ENCODE peak calls at places on chromosomes 5 and 9, in eight cellular contexts. V is iPS DF 6.9, O is aorta, F is NCI-H1694 treated with DMSO at 0.1 percent for 48 hours, L is adrenal gland, R is cardiac muscle cell, S is glomerular endothelial cell, C is NCI-H2107. T is an unnamed sample.

GRCh38 chr5:36606052-36606436 is 362 bp upstream of the SLC1A3 start:
- DNase-seq in V (no peak), O (no peak), F (no peak), L (no peak), R (no peak), S (no peak), C (no peak), T (no peak)

GRCh38 chr5:32388429-32389111 is 56.0 kb downstream of the ZFR start:
- DNase-seq in V (no peak), O (no peak), F (no peak), L (no peak), R (peak), S (no peak), C (no peak), T (no peak)

GRCh38 chr9:14692918-14693861 is at the start of gene ZDHHC21:
- DNase-seq in V (no peak), O (peak), F (peak), L (peak), R (peak), S (no peak), C (peak), T (peak)

GRCh38 chr5:149796836-149797235 is 66.7 kb downstream of the PPARGC1B start:
- DNase-seq in V (no peak), O (peak), F (no peak), L (no peak), R (no peak), S (no peak), C (no peak), T (no peak)

GRCh38 chr9:106954562-106954961 is 91.6 kb downstream of the ZNF462 start:
- DNase-seq in V (no peak), O (no peak), F (no peak), L (no peak), R (peak), S (no peak), C (no peak), T (no peak)

GRCh38 chr9:72983512-72984021 is 30.7 kb upstream of the ALDH1A1 start:
- DNase-seq in V (no peak), O (no peak), F (no peak), L (no peak), R (peak), S (no peak), C (no peak), T (no peak)

GRCh38 chr5:21918451-21918850 is 934.7 kb downstream of the CDH12 start:
- DNase-seq in V (no peak), O (no peak), F (no peak), L (no peak), R (no peak), S (no peak), C (no peak), T (no peak)

GRCh38 chr9:78316151-78316892 is 19.4 kb downstream of the PSAT1 start:
- DNase-seq in V (no peak), O (no peak), F (no peak), L (no peak), R (no peak), S (no peak), C (no peak), T (no peak)

GRCh38 chr5:76714771-76715483 is 999 bp upstream of the F2R start:
- DNase-seq in V (no peak), O (no peak), F (no peak), L (no peak), R (peak), S (no peak), C (no peak), T (no peak)

GRCh38 chr9:125932012-125932411 is 184.8 kb downstream of the PBX3 start:
- DNase-seq in V (no peak), O (no peak), F (peak), L (peak), R (peak), S (peak), C (no peak), T (no peak)

GRCh38 chr5:81908771-81909170 is 63.1 kb upstream of the ATG10 start:
- DNase-seq in V (no peak), O (no peak), F (no peak), L (no peak), R (peak), S (no peak), C (no peak), T (no peak)

GRCh38 chr5:141855265-141856029 is 22.8 kb downstream of the PCDH1 start:
- DNase-seq in V (no peak), O (no peak), F (no peak), L (no peak), R (no peak), S (no peak), C (no peak), T (no peak)

GRCh38 chr5:150757087-150757649 is 1.6 kb downstream of the DCTN4 start:
- DNase-seq in V (no peak), O (no peak), F (no peak), L (no peak), R (no peak), S (no peak), C (no peak), T (no peak)

GRCh38 chr9:80678906-80679305 is 1010.4 kb downstream of the TLE1 start:
- DNase-seq in V (no peak), O (no peak), F (no peak), L (no peak), R (no peak), S (no peak), C (no peak), T (no peak)

GRCh38 chr5:71778678-71779276 is 59.7 kb downstream of the CARTPT start:
- DNase-seq in V (no peak), O (no peak), F (peak), L (no peak), R (peak), S (no peak), C (peak), T (no peak)

GRCh38 chr9:35757527-35758275 is 3.6 kb upstream of the MSMP start:
- DNase-seq in V (no peak), O (no peak), F (no peak), L (no peak), R (no peak), S (no peak), C (no peak), T (no peak)

GRCh38 chr5:172450861-172451695 is 3.2 kb downstream of the SH3PXD2B start:
- DNase-seq in V (no peak), O (peak), F (peak), L (peak), R (peak), S (no peak), C (no peak), T (no peak)

GRCh38 chr9:133914483-133915342 is 77.4 kb downstream of the VAV2 start:
- DNase-seq in V (no peak), O (no peak), F (no peak), L (no peak), R (no peak), S (no peak), C (no peak), T (no peak)

GRCh38 chr5:25345240-25345771 is 700.5 kb upstream of the CDH10 start:
- DNase-seq in V (no peak), O (no peak), F (no peak), L (no peak), R (no peak), S (no peak), C (no peak), T (no peak)

GRCh38 chr5:179836225-179837019 is 15.7 kb downstream of the SQSTM1 start:
- DNase-seq in V (no peak), O (peak), F (no peak), L (peak), R (no peak), S (no peak), C (no peak), T (peak)

GRCh38 chr5:109844695-109845094 is 155.0 kb downstream of the MAN2A1 start:
- DNase-seq in V (no peak), O (no peak), F (no peak), L (no peak), R (peak), S (no peak), C (no peak), T (no peak)

GRCh38 chr9:99497641-99498040 is 275.6 kb downstream of the SEC61B start:
- DNase-seq in V (no peak), O (no peak), F (no peak), L (no peak), R (no peak), S (no peak), C (no peak), T (no peak)

GRCh38 chr5:101977729-101978345 is 318.2 kb downstream of the SLCO4C1 start:
- DNase-seq in V (peak), O (no peak), F (peak), L (no peak), R (peak), S (peak), C (peak), T (no peak)

GRCh38 chr5:54309751-54310432 is 481 bp downstream of the ARL15 start:
- DNase-seq in V (no peak), O (peak), F (peak), L (peak), R (peak), S (no peak), C (no peak), T (peak)

T was measured in activated T-helper 2 cell treated with anti-CD3 and anti-CD28 coated beads, Interferon-gamma antibody, Interleukin-2, Interleukin-4, amounts not matched to agents 10 μg/mL and 5 μg/mL and 100 μg/mL, durations not matched to agents 14 hours and 24 hours and 36 hours.